ENCODE peak calls at places on chromosomes 12 and 14, in six cellular contexts. L is GM12878; F is CD8-positive, alpha-beta T cell; V is breast epithelium; O is left lung; C is cardiac muscle cell. X is an unnamed sample. For H3K4me1, the result is how much of the 10 kb centered on the place peaks cover.

GRCh38 chr14:22002860-22003284 is 329.3 kb upstream of the OR4E1 start:
- DNase-seq in C (no peak), L (no peak), V (no peak), O (no peak), F (peak), X (no peak)

GRCh38 chr12:95790025-95790911 is at the start of gene NTN4:
- DNase-seq in C (peak), O (peak), L (no peak), F (no peak), V (peak), X (peak)

GRCh38 chr12:113470871-113471618 is 626 bp downstream of the LHX5 start:
- DNase-seq in C (no peak), V (no peak), L (no peak), F (no peak), O (peak), X (no peak)

GRCh38 chr12:130132831-130133635 is 29.2 kb upstream of the FZD10 start:
- DNase-seq in C (no peak), L (no peak), F (no peak), O (no peak), V (no peak), X (no peak)

GRCh38 chr12:96350982-96351381 is 49.3 kb downstream of the CDK17 start:
- DNase-seq in F (no peak), O (no peak), L (no peak), V (no peak), C (no peak), X (no peak)

GRCh38 chr12:96215933-96216273 is 21.7 kb downstream of the ELK3 start:
- DNase-seq in O (no peak), F (no peak), L (no peak), C (no peak), V (no peak), X (no peak)

GRCh38 chr14:49961270-49962222 is 68.7 kb downstream of the ARF6 start:
- DNase-seq in C (no peak), F (no peak), L (no peak), V (no peak), O (no peak), X (no peak)

GRCh38 chr12:84763112-84763511 is 149.5 kb downstream of the SLC6A15 start:
- DNase-seq in O (no peak), L (no peak), F (no peak), V (no peak), C (peak), X (no peak)

GRCh38 chr12:92624236-92624635 is 78.6 kb upstream of the PLEKHG7 start:
- DNase-seq in C (peak), V (no peak), L (no peak), F (no peak), O (no peak), X (no peak)

GRCh38 chr12:2834581-2835491 is at the start of gene NRIP2:
- DNase-seq in F (no peak), O (no peak), C (peak), V (no peak), L (no peak), X (no peak)

GRCh38 chr14:91429385-91429784 is 11.8 kb upstream of the CCDC88C start:
- DNase-seq in O (no peak), F (no peak), L (no peak), C (no peak), V (no peak), X (no peak)

GRCh38 chr12:111598637-111599458 is at the start of gene ATXN2:
- DNase-seq in V (peak), O (peak), F (no peak), C (peak), L (no peak), X (peak)

GRCh38 chr12:62543741-62544140 is 77.1 kb downstream of the MON2 start:
- DNase-seq in L (no peak), O (no peak), F (no peak), C (no peak), V (no peak), X (no peak)

GRCh38 chr12:99131761-99132199 is 486.7 kb downstream of the APAF1 start:
- DNase-seq in V (no peak), C (peak), L (no peak), F (no peak), O (peak), X (peak)

GRCh38 chr12:32756476-32757158 is 920 bp upstream of the YARS2 start:
- DNase-seq in L (no peak), V (no peak), F (no peak), C (no peak), O (no peak), X (no peak)

GRCh38 chr12:132827763-132828703 is 636 bp downstream of the GOLGA3 start:
- DNase-seq in C (peak), V (peak), O (peak), F (no peak), L (no peak), X (peak)

GRCh38 chr14:21023817-21024667 is 819 bp downstream of the NDRG2 start:
- DNase-seq in L (no peak), C (no peak), F (peak), O (no peak), V (no peak), X (no peak)

GRCh38 chr12:47071241-47071852 is 8.1 kb upstream of the PCED1B start:
- DNase-seq in F (no peak), C (peak), O (no peak), V (no peak), L (no peak), X (no peak)

GRCh38 chr12:64691793-64692583 is 67.2 kb downstream of the GNS start:
- DNase-seq in O (no peak), L (no peak), F (no peak), V (no peak), C (no peak), X (no peak)

GRCh38 chr14:51908086-51908485 is 47.7 kb downstream of the GNG2 start:
- DNase-seq in V (no peak), O (no peak), L (no peak), C (no peak), F (no peak), X (no peak)

GRCh38 chr14:26216797-26217196 is 381.0 kb downstream of the NOVA1 start:
- DNase-seq in L (no peak), C (no peak), V (no peak), F (no peak), O (no peak), X (no peak)

GRCh38 chr14:65211341-65211987 is 109.1 kb upstream of the MAX start:
- DNase-seq in L (no peak), V (no peak), F (no peak), C (peak), O (no peak), X (no peak)

GRCh38 chr12:24903305-24904088 is 45.4 kb downstream of the BCAT1 start:
- DNase-seq in L (no peak), V (no peak), O (no peak), C (peak), F (no peak), X (no peak)

GRCh38 chr14:103019827-103020226 is 37.5 kb downstream of the CDC42BPB start:
- DNase-seq in O (no peak), F (no peak), V (peak), L (no peak), C (peak), X (peak)

GRCh38 chr14:95495538-95496025 is 20.9 kb downstream of the SYNE3 start:
- DNase-seq in O (no peak), F (no peak), C (no peak), V (no peak), L (peak), X (no peak)

GRCh38 chr14:104690266-104690711 is 871 bp downstream of the INF2 start:
- DNase-seq in L (no peak), O (peak), C (no peak), V (no peak), F (no peak), X (no peak)

GRCh38 chr12:51833446-51834227 is 14.9 kb downstream of the FIGNL2 start:
- DNase-seq in C (no peak), O (no peak), L (no peak), F (no peak), V (no peak), X (no peak)

GRCh38 chr12:19248929-19249602 is 119.5 kb downstream of the PLEKHA5 start:
- DNase-seq in L (no peak), F (no peak), C (peak), V (no peak), O (no peak), X (no peak)

GRCh38 chr12:112870267-112870980 is 36.3 kb upstream of the OAS1 start:
- DNase-seq in O (no peak), C (no peak), F (no peak), V (no peak), L (no peak), X (no peak)

GRCh38 chr12:131075611-131076010 is 121.9 kb downstream of the ADGRD1 start:
- DNase-seq in F (no peak), C (no peak), O (no peak), L (no peak), V (no peak), X (no peak)

GRCh38 chr12:1203735-1204019 is 212.7 kb downstream of the ERC1 start:
- DNase-seq in V (no peak), L (no peak), C (no peak), F (no peak), O (no peak), X (no peak)

GRCh38 chr14:91127411-91127810 is 13.5 kb downstream of the DGLUCY start:
- DNase-seq in L (no peak), V (peak), O (peak), C (no peak), F (no peak), X (peak)

GRCh38 chr14:22391908-22392307 is 197.1 kb downstream of the DAD1 start:
- DNase-seq in V (no peak), L (peak), O (no peak), C (peak), F (no peak), X (peak)

GRCh38 chr12:1835178-1836131 is 15.1 kb downstream of the LRTM2 start:
- DNase-seq in F (no peak), V (no peak), L (no peak), C (no peak), O (peak), X (no peak)

GRCh38 chr12:120137833-120138232 is 21.3 kb upstream of the RAB35 start:
- DNase-seq in C (no peak), V (no peak), F (no peak), L (no peak), O (no peak), X (no peak)

GRCh38 chr14:34971381-34971780 is 11.4 kb upstream of the SRP54 start:
- DNase-seq in C (no peak), V (no peak), F (no peak), O (no peak), L (no peak), X (no peak)

GRCh38 chr14:21997300-21997699 is 323.7 kb upstream of the OR4E1 start:
- DNase-seq in F (peak), C (peak), O (no peak), V (no peak), L (no peak), X (no peak)

GRCh38 chr12:93125126-93125525 is 196.0 kb upstream of the EEA1 start:
- DNase-seq in O (no peak), C (no peak), F (no peak), L (no peak), V (no peak), X (no peak)

GRCh38 chr14:76829016-76829365 is 2.8 kb downstream of the LRRC74A start:
- DNase-seq in V (no peak), O (no peak), L (no peak), C (peak), F (no peak), X (no peak)
- H3K4me1 ChIP-seq in V (under half), O (under half), L (under half), C (under half), F (under half), X (under half)

GRCh38 chr12:71349950-71350349 is 89.6 kb upstream of the LGR5 start:
- DNase-seq in V (no peak), C (no peak), O (no peak), L (no peak), F (no peak), X (no peak)

GRCh38 chr12:71360013-71360412 is 79.6 kb upstream of the LGR5 start:
- DNase-seq in V (no peak), L (no peak), F (no peak), C (no peak), O (no peak), X (no peak)

GRCh38 chr12:71356569-71356968 is 83.0 kb upstream of the LGR5 start:
- DNase-seq in L (no peak), F (no peak), O (no peak), C (no peak), V (no peak), X (no peak)

GRCh38 chr12:71353607-71354006 is 86.0 kb upstream of the LGR5 start:
- DNase-seq in L (no peak), C (no peak), F (no peak), V (no peak), O (no peak), X (no peak)

DNA sequence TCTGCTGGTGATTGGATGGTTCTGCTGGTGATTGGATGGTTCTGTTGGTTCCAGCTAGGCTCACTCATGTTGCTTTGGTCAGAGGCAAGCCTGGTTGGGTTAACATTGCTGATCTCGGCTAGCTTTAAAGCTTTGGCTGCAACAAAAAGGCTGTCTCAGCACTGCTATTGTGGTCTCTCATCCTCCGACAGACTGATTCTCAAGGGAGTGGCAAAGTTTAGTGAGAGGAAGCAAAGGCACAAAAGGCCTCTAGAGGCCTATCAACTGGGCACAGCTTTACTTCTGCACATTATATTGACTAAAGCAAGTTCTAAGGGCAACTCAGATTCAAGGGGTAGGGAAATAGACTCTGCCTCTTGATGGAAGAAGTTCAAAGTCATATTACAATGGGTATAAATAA is 84.7 kb upstream of the LGR5 start:
- DNase-seq in O (no peak), F (no peak), L (no peak), C (no peak), V (no peak), X (no peak)
- H3K4me1 ChIP-seq in O (under half), F (under half), L (under half), C (under half), V (under half), X (under half)

GRCh38 chr14:89440997-89441909 is 24.2 kb upstream of the FOXN3 start:
- DNase-seq in V (no peak), O (no peak), L (no peak), C (no peak), F (no peak), X (no peak)

GRCh38 chr14:89444044-89444443 is 27.0 kb upstream of the FOXN3 start:
- DNase-seq in O (no peak), C (no peak), L (no peak), V (no peak), F (no peak), X (no peak)

GRCh38 chr14:89443002-89443660 is 26.1 kb upstream of the FOXN3 start:
- DNase-seq in L (no peak), C (no peak), O (no peak), V (no peak), F (no peak), X (no peak)

GRCh38 chr14:89444536-89445125 is 27.6 kb upstream of the FOXN3 start:
- DNase-seq in F (no peak), O (no peak), L (no peak), V (no peak), C (peak), X (no peak)

DNA sequence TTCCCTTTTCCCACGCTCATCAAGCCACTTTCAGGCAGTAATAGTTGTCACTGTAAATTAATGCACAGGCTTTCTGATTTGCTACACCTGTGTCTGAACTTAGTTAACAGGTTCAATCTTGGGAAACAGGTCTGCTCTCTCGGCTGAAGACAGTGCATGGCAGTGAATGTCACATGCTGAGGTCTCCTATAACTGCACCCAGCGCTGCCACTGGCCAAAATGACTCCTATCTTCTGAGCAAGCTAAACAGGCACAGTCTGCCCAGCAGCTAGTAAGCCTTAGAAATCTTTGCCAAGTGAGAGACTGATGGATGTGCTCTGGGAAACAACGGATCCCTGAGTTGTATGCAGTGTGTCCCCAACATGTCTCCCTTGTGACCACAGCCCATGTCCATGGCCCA is 25.2 kb upstream of the FOXN3 start:
- DNase-seq in F (no peak), C (no peak), L (no peak), O (no peak), V (no peak), X (no peak)
- H3K4me1 ChIP-seq in F (under half), C (under half), L (under half), O (under half), V (under half), X (under half)

GRCh38 chr12:110344657-110345056 is 58.9 kb downstream of the ANAPC7 start:
- DNase-seq in V (no peak), L (no peak), C (no peak), O (no peak), F (no peak), X (no peak)

GRCh38 chr12:110345176-110345651 is 58.3 kb downstream of the ANAPC7 start:
- DNase-seq in O (no peak), L (no peak), F (no peak), V (peak), C (peak), X (no peak)

GRCh38 chr12:110347767-110348166 is 55.7 kb downstream of the ANAPC7 start:
- DNase-seq in F (no peak), V (no peak), C (no peak), O (no peak), L (no peak), X (no peak)

GRCh38 chr12:110343921-110344555 is 59.5 kb downstream of the ANAPC7 start:
- DNase-seq in C (no peak), V (no peak), O (no peak), L (no peak), F (no peak), X (no peak)

GRCh38 chr12:110345963-110346362 is 57.5 kb downstream of the ANAPC7 start:
- DNase-seq in O (no peak), F (no peak), C (no peak), L (no peak), V (no peak), X (no peak)
- H3K4me1 ChIP-seq in O (under half), F (under half), C (under half), L (under half), V (under half), X (under half)

GRCh38 chr14:61526405-61527312 is 168.7 kb upstream of the HIF1A start:
- DNase-seq in O (peak), C (no peak), V (peak), L (no peak), F (no peak), X (peak)

GRCh38 chr14:61530896-61531295 is 164.4 kb upstream of the HIF1A start:
- DNase-seq in O (peak), C (no peak), L (no peak), F (no peak), V (no peak), X (no peak)

GRCh38 chr14:61527325-61528100 is 167.8 kb upstream of the HIF1A start:
- DNase-seq in C (peak), F (no peak), O (peak), V (no peak), L (no peak), X (no peak)

GRCh38 chr14:61530296-61530695 is 165.0 kb upstream of the HIF1A start:
- DNase-seq in F (no peak), V (no peak), O (no peak), L (no peak), C (no peak), X (no peak)

GRCh38 chr14:61528591-61529021 is 166.7 kb upstream of the HIF1A start:
- DNase-seq in C (peak), O (no peak), V (no peak), F (no peak), L (no peak), X (no peak)
- H3K4me1 ChIP-seq in C (under half), O (under half), V (under half), F (under half), L (under half), X (half or more)

DNA sequence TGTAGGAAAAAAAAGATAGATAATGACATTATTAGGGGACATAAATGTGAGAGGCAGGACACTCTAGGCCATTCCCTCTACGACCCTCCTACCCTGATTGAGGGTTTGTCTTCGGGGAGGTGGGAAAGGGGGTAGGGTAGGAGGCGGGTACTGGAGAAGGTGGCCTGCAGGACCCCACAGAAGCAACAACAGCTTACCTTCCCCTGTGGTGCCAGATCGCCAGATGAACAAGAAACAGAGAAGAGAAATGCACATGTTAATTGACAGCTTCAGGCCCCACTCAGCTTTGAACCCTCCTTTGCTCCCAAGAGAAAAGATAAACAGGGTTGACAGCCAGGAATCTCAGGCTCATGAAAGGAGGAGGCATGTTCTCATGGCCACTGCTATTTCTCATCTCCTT is 4.8 kb downstream of the PHB2 start:
- DNase-seq in C (no peak), F (no peak), L (no peak), O (no peak), V (no peak), X (peak)
- H3K4me1 ChIP-seq in C (under half), F (half or more), L (under half), O (under half), V (under half), X (under half)

GRCh38 chr12:75656210-75656609 is 144.8 kb upstream of the KRR1 start:
- DNase-seq in C (no peak), O (no peak), L (no peak), V (no peak), F (no peak), X (no peak)
- H3K4me1 ChIP-seq in C (under half), O (under half), L (under half), V (under half), F (under half), X (under half)

DNA sequence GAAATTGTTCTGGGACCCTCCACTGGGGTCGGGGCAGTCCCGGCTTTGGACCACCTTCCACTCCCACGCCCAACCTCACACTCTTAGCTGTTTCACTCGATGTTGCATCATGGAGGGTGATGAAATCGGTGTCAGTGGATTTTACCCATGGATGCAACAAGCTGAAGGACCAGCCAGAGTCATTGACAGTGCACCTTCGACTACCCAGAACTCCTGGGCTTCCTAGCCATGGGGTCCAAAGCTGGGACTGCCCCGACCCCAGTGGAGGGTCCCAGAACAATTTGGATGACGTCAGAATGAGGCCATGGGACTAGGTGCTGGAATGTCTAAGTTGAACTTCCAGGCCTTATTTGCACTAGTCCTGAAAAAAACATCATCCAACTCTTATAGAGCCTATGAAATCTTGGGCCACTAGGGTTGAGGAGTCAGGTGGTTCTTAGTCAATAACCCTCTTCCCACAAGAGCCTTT is 897 bp upstream of the IL23A start:
- DNase-seq in V (no peak), O (no peak), F (no peak), L (no peak), C (no peak), X (no peak)
- H3K4me1 ChIP-seq in V (under half), O (under half), F (under half), L (under half), C (under half), X (under half)

GRCh38 chr12:4272014-4272975 is 1.3 kb upstream of the CCND2 start:
- DNase-seq in F (peak), O (peak), L (peak), C (peak), V (no peak), X (peak)
- H3K4me1 ChIP-seq in F (under half), O (under half), L (under half), C (under half), V (under half), X (under half)

X was measured in upper lobe of right lung.